ENCODE peak calls at places on chromosomes 7 and 10, in eight cellular contexts. B is PC-9; I is cardiac muscle cell; R is fibroblast of villous mesenchyme; D is GM12865; A is CD8-positive, alpha-beta T cell; N is suprapubic skin; M is heart right ventricle. L is an unnamed sample.

GRCh38 chr10:94383515-94383914 is 18.8 kb upstream of the TBC1D12 start:
- DNase-seq in B (no peak), I (no peak), R (no peak), D (no peak), A (no peak), N (no peak), M (no peak), L (no peak)

GRCh38 chr10:97854735-97855134 is 5.1 kb downstream of the GOLGA7B start:
- DNase-seq in B (peak), I (no peak), R (no peak), D (no peak), A (no peak), N (no peak), M (no peak), L (no peak)

GRCh38 chr7:143373255-143373794 is 7.8 kb upstream of the ZYX start:
- DNase-seq in B (no peak), I (no peak), R (no peak), D (no peak), A (no peak), N (no peak), M (no peak), L (no peak)

GRCh38 chr10:30774281-30774680 is 144.7 kb upstream of the LYZL2 start:
- DNase-seq in B (no peak), I (no peak), R (no peak), D (no peak), A (no peak), N (no peak), M (no peak), L (no peak)

GRCh38 chr10:61115874-61116273 is 171.9 kb upstream of the RHOBTB1 start:
- DNase-seq in B (no peak), I (no peak), R (no peak), D (no peak), A (no peak), N (no peak), M (no peak), L (no peak)

GRCh38 chr10:31778627-31779026 is 150.0 kb downstream of the ARHGAP12 start:
- DNase-seq in B (no peak), I (no peak), R (no peak), D (no peak), A (no peak), N (no peak), M (no peak), L (no peak)

GRCh38 chr7:155184923-155185322 is 112.8 kb upstream of the INSIG1 start:
- DNase-seq in B (no peak), I (no peak), R (no peak), D (no peak), A (no peak), N (no peak), M (no peak), L (no peak)

GRCh38 chr7:122315507-122316466 is 11.2 kb upstream of the FEZF1 start:
- DNase-seq in B (no peak), I (no peak), R (no peak), D (no peak), A (no peak), N (no peak), M (no peak), L (no peak)

GRCh38 chr7:151971829-151972228 is 15.6 kb downstream of the GALNTL5 start:
- DNase-seq in B (no peak), I (no peak), R (no peak), D (no peak), A (no peak), N (no peak), M (no peak), L (no peak)

GRCh38 chr10:97810476-97810875 is 38.7 kb upstream of the SFRP5 start:
- DNase-seq in B (peak), I (no peak), R (no peak), D (no peak), A (no peak), N (no peak), M (no peak), L (no peak)

GRCh38 chr7:117248810-117249209 is 74.0 kb downstream of the WNT2 start:
- DNase-seq in B (no peak), I (no peak), R (peak), D (no peak), A (no peak), N (no peak), M (no peak), L (no peak)

GRCh38 chr7:6160191-6160623 is 112.2 kb downstream of the CYTH3 start:
- DNase-seq in B (no peak), I (peak), R (peak), D (no peak), A (no peak), N (peak), M (peak), L (no peak)

GRCh38 chr7:6718124-6718523 is 11.4 kb upstream of the ZNF12 start:
- DNase-seq in B (no peak), I (no peak), R (no peak), D (no peak), A (no peak), N (no peak), M (no peak), L (no peak)

GRCh38 chr10:76051007-76051936 is 619.8 kb downstream of the LRMDA start:
- DNase-seq in B (no peak), I (peak), R (no peak), D (no peak), A (no peak), N (no peak), M (no peak), L (no peak)

GRCh38 chr10:129049501-129049900 is 417.5 kb upstream of the MGMT start:
- DNase-seq in B (no peak), I (no peak), R (no peak), D (no peak), A (no peak), N (no peak), M (no peak), L (no peak)
- H3K4me3 ChIP-seq in B (no peak), I (no peak), R (no peak), D (no peak), A (no peak), N (no peak), M (no peak), L (no peak)

GRCh38 chr10:117223413-117224035 is 17.4 kb upstream of the SLC18A2 start:
- DNase-seq in B (no peak), I (no peak), R (no peak), D (no peak), A (no peak), N (peak), M (no peak), L (no peak)

GRCh38 chr10:117224881-117225280 is 16.0 kb upstream of the SLC18A2 start:
- DNase-seq in B (no peak), I (no peak), R (no peak), D (no peak), A (no peak), N (peak), M (no peak), L (no peak)

GRCh38 chr10:117224036-117224430 is 16.9 kb upstream of the SLC18A2 start:
- DNase-seq in B (no peak), I (no peak), R (no peak), D (no peak), A (no peak), N (peak), M (no peak), L (no peak)

GRCh38 chr10:117228210-117228609 is 12.7 kb upstream of the SLC18A2 start:
- DNase-seq in B (no peak), I (no peak), R (no peak), D (no peak), A (no peak), N (no peak), M (no peak), L (no peak)

GRCh38 chr10:117226813-117227451 is 14.0 kb upstream of the SLC18A2 start:
- DNase-seq in B (no peak), I (peak), R (peak), D (peak), A (no peak), N (no peak), M (no peak), L (no peak)
- TF ChIP-seq CTCF in B (peak), I (peak), R (peak), D (peak), A (no peak), N (no peak), M (no peak), L (peak)

DNA sequence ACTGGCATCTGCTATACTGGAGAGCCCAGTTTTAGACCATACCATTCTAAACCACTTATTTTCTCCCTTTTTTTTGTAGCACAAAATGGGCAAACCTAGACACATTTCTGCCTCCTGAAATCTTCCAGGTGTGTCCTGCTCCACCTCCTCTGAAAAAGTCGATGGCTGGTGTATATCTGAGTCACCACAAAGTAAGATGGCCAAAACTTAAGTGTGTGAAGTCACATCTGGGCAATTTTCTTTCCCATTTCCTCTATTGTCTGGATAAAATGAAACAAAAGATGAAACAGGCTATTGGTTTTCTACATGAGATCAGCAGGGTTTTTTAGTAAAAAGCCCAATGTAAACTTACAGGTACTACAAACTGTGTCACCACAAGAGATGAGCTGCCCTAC is 65.5 kb downstream of the OSBPL3 start:
- DNase-seq in B (no peak), I (no peak), R (no peak), D (peak), A (no peak), N (no peak), M (no peak), L (no peak)
- H3K4me3 ChIP-seq in B (no peak), I (no peak), R (no peak), D (no peak), A (no peak), N (no peak), M (no peak), L (no peak)

DNA sequence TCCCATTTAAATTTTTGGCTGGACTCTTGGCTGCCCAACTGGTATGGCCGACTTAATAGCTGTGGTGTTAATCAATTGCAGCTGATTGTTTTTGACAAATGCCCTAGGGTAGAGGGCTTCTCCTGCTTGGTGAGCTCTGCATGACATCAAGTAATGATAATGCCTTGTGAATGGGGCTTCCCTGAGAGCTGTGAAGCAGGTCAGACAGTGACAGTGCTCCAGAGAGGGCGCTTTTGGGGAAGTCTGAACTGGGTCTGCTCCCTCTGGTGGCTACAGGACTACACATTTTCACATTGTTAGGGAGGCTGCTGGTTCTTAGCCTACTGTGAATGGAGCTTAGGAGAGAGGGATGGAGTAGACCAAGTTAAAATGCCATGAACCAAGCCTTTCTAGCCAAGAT is 98.8 kb downstream of the SDK1 start:
- DNase-seq in B (no peak), I (peak), R (peak), D (peak), A (no peak), N (no peak), M (no peak), L (no peak)
- TF ChIP-seq CTCF in B (peak), I (peak), R (peak), D (peak), A (no peak), N (no peak), M (no peak), L (peak)